ENCODE peak calls at places on chromosomes 5 and 9, in ten cellular contexts. U is stimulated activated CD8-positive, alpha-beta memory T cell treated with anti-CD3 and anti-CD28 coated beads, Interleukin-15, amount 100 ng/mL, for 24 hours; H is choroid plexus epithelial cell; C is NCI-H146; V is ELR; E is Right ventricle myocardium superior; I is PC-3; A is T-helper 2 cell; N is nucleus accumbens; B is CD4-positive, CD25-positive, alpha-beta regulatory T cell. T is an unnamed sample.
A peak's percentile ranks its signal among the peaks of the same experiment; 100 is the strongest.

GRCh38 chr9:95014917-95015316 is 288.4 kb downstream of the AOPEP start:
- DNase-seq in U (no peak), H (no peak), C (no peak), V (no peak), E (no peak), I (no peak), A (no peak), N (no peak), B (no peak), T (no peak)

GRCh38 chr9:123316053-123316718 is 39.8 kb upstream of the CRB2 start:
- DNase-seq in U (no peak), H (no peak), C (no peak), V (no peak), E (no peak), I (no peak), A (no peak), N (no peak), B (no peak), T (no peak)

GRCh38 chr5:1501372-1502045 is 22.3 kb downstream of the LPCAT1 start:
- DNase-seq in U (no peak), H (no peak), C (no peak), V (no peak), E (no peak), I (no peak), A (peak; percentile 31), N (no peak), B (no peak), T (no peak)

GRCh38 chr9:130443456-130443801 is 1.3 kb upstream of the ASS1 start:
- DNase-seq in U (no peak), H (no peak), C (no peak), V (no peak), E (no peak), I (no peak), A (no peak), N (no peak), B (no peak), T (no peak)

GRCh38 chr9:9560382-9561035 is 1052.3 kb downstream of the PTPRD start:
- DNase-seq in U (no peak), H (no peak), C (no peak), V (no peak), E (no peak), I (no peak), A (no peak), N (no peak), B (no peak), T (no peak)

GRCh38 chr5:150258126-150258525 is 31.4 kb downstream of the CAMK2A start:
- DNase-seq in U (no peak), H (no peak), C (peak; percentile 7), V (no peak), E (no peak), I (no peak), A (no peak), N (no peak), B (peak; percentile 3), T (peak; percentile 18)

GRCh38 chr5:127080001-127080478 is 6.7 kb upstream of the C5orf63 start:
- DNase-seq in U (no peak), H (peak; percentile 37), C (peak; percentile 67), V (no peak), E (no peak), I (no peak), A (no peak), N (no peak), B (no peak), T (peak; percentile 76)

GRCh38 chr5:107743357-107744000 is 72.7 kb upstream of the EFNA5 start:
- DNase-seq in U (no peak), H (peak; percentile 41), C (no peak), V (peak; percentile 73), E (no peak), I (peak; percentile 93), A (no peak), N (no peak), B (no peak), T (no peak)

GRCh38 chr5:168020522-168021294 is 270.7 kb upstream of the WWC1 start:
- DNase-seq in U (no peak), H (peak; percentile 39), C (no peak), V (peak; percentile 6), E (no peak), I (peak; percentile 22), A (no peak), N (no peak), B (no peak), T (no peak)

GRCh38 chr5:83097582-83098265 is 20.4 kb downstream of the XRCC4 start:
- DNase-seq in U (no peak), H (peak; percentile 68), C (no peak), V (peak; percentile 68), E (no peak), I (peak; percentile 65), A (no peak), N (no peak), B (no peak), T (no peak)

GRCh38 chr5:172450861-172451695 is 3.2 kb downstream of the SH3PXD2B start:
- DNase-seq in U (no peak), H (peak; percentile 50), C (no peak), V (peak; percentile 58), E (no peak), I (peak; percentile 35), A (no peak), N (no peak), B (peak; percentile 22), T (peak; percentile 22)

GRCh38 chr5:173954671-173955605 is 34.0 kb upstream of the C5orf47 start:
- DNase-seq in U (no peak), H (peak; percentile 80), C (no peak), V (peak; percentile 49), E (no peak), I (peak; percentile 50), A (no peak), N (no peak), B (no peak), T (no peak)

GRCh38 chr5:145855842-145856267 is 17.0 kb downstream of the GRXCR2 start:
- DNase-seq in U (no peak), H (no peak), C (no peak), V (no peak), E (no peak), I (peak; percentile 24), A (no peak), N (no peak), B (no peak), T (no peak)